ENCODE peak calls at places on chromosomes 3 and 15, in ten cellular contexts. M, U, S, N, X, O, T, Q, G and K are unnamed samples.

GRCh38 chr3:12154151-12154550 is 4.6 kb downstream of the TIMP4 start:
- DNase-seq in M (no peak), U (no peak), S (peak), N (no peak), X (no peak), O (no peak), T (no peak), Q (no peak), G (no peak), K (no peak)

GRCh38 chr3:127541320-127541719 is 49.2 kb downstream of the TPRA1 start:
- DNase-seq in M (no peak), U (no peak), S (no peak), N (no peak), X (no peak), O (no peak), T (no peak), Q (no peak), G (no peak), K (no peak)

GRCh38 chr3:18572809-18573208 is 147.7 kb upstream of the SATB1 start:
- DNase-seq in M (no peak), U (no peak), S (no peak), N (no peak), X (no peak), O (no peak), T (no peak), Q (no peak), G (no peak), K (no peak)

GRCh38 chr15:100204771-100205170 is 137.0 kb downstream of the ADAMTS17 start:
- DNase-seq in M (no peak), U (no peak), S (no peak), N (no peak), X (no peak), O (no peak), T (no peak), Q (no peak), G (no peak), K (no peak)

GRCh38 chr3:70982700-70983140 is 600.8 kb downstream of the FOXP1 start:
- DNase-seq in M (peak), U (no peak), S (peak), N (no peak), X (peak), O (no peak), T (peak), Q (no peak), G (no peak), K (peak)

GRCh38 chr3:73280751-73281150 is 219.3 kb downstream of the EBLN2 start:
- DNase-seq in M (no peak), U (no peak), S (no peak), N (no peak), X (no peak), O (no peak), T (no peak), Q (no peak), G (no peak), K (no peak)

GRCh38 chr3:12750223-12750622 is 8.8 kb downstream of the TMEM40 start:
- DNase-seq in M (no peak), U (peak), S (peak), N (no peak), X (no peak), O (no peak), T (peak), Q (peak), G (no peak), K (no peak)

GRCh38 chr3:42814246-42814645 is 5.0 kb downstream of the ACKR2 start:
- DNase-seq in M (no peak), U (no peak), S (no peak), N (no peak), X (no peak), O (no peak), T (no peak), Q (no peak), G (no peak), K (no peak)

GRCh38 chr3:32307591-32307990 is 69.1 kb downstream of the CMTM8 start:
- DNase-seq in M (no peak), U (no peak), S (no peak), N (no peak), X (no peak), O (no peak), T (no peak), Q (no peak), G (no peak), K (no peak)

GRCh38 chr15:38477637-38478036 is 23.7 kb downstream of the FAM98B start:
- DNase-seq in M (no peak), U (no peak), S (no peak), N (no peak), X (no peak), O (no peak), T (no peak), Q (no peak), G (no peak), K (no peak)

GRCh38 chr15:38266247-38266996 is 13.8 kb downstream of the SPRED1 start:
- DNase-seq in M (no peak), U (no peak), S (peak), N (no peak), X (no peak), O (no peak), T (peak), Q (no peak), G (no peak), K (no peak)

GRCh38 chr3:185402561-185402960 is 39.6 kb downstream of the MAP3K13 start:
- DNase-seq in M (no peak), U (peak), S (peak), N (no peak), X (no peak), O (no peak), T (peak), Q (no peak), G (no peak), K (no peak)

GRCh38 chr3:45870099-45870498 is 16.2 kb upstream of the CCR9 start:
- DNase-seq in M (no peak), U (no peak), S (no peak), N (peak), X (no peak), O (no peak), T (no peak), Q (no peak), G (no peak), K (no peak)

GRCh38 chr15:69976366-69976994 is 121.2 kb downstream of the TLE3 start:
- DNase-seq in M (no peak), U (no peak), S (peak), N (peak), X (no peak), O (peak), T (peak), Q (no peak), G (no peak), K (peak)

GRCh38 chr3:180912304-180913226 is at the start of gene FXR1:
- DNase-seq in M (peak), U (peak), S (peak), N (peak), X (peak), O (peak), T (peak), Q (peak), G (peak), K (peak)

GRCh38 chr15:47717036-47717611 is at the start of gene SEMA6D:
- DNase-seq in M (peak), U (peak), S (peak), N (no peak), X (peak), O (peak), T (peak), Q (peak), G (no peak), K (peak)

GRCh38 chr15:63048986-63049665 is 6.6 kb downstream of the TPM1 start:
- DNase-seq in M (no peak), U (no peak), S (peak), N (peak), X (no peak), O (peak), T (peak), Q (peak), G (no peak), K (peak)

GRCh38 chr15:64730151-64730550 is 45.2 kb downstream of the RBPMS2 start:
- DNase-seq in M (no peak), U (no peak), S (no peak), N (no peak), X (no peak), O (no peak), T (no peak), Q (no peak), G (no peak), K (no peak)

GRCh38 chr3:150183619-150184425 is 213.1 kb upstream of the PFN2 start:
- DNase-seq in M (peak), U (peak), S (peak), N (no peak), X (peak), O (peak), T (peak), Q (peak), G (no peak), K (peak)
- TF ChIP-seq CTCF in M (peak), U (peak), S (peak), N (peak), X (peak), O (peak), T (peak), Q (peak), G (peak), K (no peak)

GRCh38 chr3:44114142-44114541 is 127.5 kb upstream of the TOPAZ1 start:
- DNase-seq in M (no peak), U (no peak), S (no peak), N (no peak), X (no peak), O (peak), T (peak), Q (no peak), G (no peak), K (peak)
- TF ChIP-seq CTCF in M (no peak), U (peak), S (peak), N (no peak), X (peak), O (peak), T (peak), Q (peak), G (no peak), K (peak)

GRCh38 chr3:143040264-143040879 is 39.0 kb downstream of the U2SURP start:
- DNase-seq in M (no peak), U (no peak), S (peak), N (no peak), X (no peak), O (no peak), T (peak), Q (no peak), G (no peak), K (no peak)
- TF ChIP-seq CTCF in M (no peak), U (peak), S (peak), N (peak), X (peak), O (peak), T (peak), Q (peak), G (no peak), K (peak)

GRCh38 chr3:194925614-194926013 is 239.9 kb downstream of the FAM43A start:
- DNase-seq in M (no peak), U (no peak), S (no peak), N (no peak), X (no peak), O (no peak), T (no peak), Q (no peak), G (no peak), K (no peak)

GRCh38 chr3:194930439-194931204 is 244.9 kb downstream of the FAM43A start:
- DNase-seq in M (no peak), U (peak), S (peak), N (no peak), X (no peak), O (no peak), T (peak), Q (no peak), G (no peak), K (peak)

GRCh38 chr3:194928183-194928736 is 242.6 kb downstream of the FAM43A start:
- DNase-seq in M (no peak), U (peak), S (peak), N (no peak), X (no peak), O (no peak), T (peak), Q (no peak), G (no peak), K (no peak)

GRCh38 chr3:194931366-194931765 is 245.7 kb downstream of the FAM43A start:
- DNase-seq in M (no peak), U (no peak), S (no peak), N (no peak), X (no peak), O (no peak), T (peak), Q (no peak), G (no peak), K (no peak)

DNA sequence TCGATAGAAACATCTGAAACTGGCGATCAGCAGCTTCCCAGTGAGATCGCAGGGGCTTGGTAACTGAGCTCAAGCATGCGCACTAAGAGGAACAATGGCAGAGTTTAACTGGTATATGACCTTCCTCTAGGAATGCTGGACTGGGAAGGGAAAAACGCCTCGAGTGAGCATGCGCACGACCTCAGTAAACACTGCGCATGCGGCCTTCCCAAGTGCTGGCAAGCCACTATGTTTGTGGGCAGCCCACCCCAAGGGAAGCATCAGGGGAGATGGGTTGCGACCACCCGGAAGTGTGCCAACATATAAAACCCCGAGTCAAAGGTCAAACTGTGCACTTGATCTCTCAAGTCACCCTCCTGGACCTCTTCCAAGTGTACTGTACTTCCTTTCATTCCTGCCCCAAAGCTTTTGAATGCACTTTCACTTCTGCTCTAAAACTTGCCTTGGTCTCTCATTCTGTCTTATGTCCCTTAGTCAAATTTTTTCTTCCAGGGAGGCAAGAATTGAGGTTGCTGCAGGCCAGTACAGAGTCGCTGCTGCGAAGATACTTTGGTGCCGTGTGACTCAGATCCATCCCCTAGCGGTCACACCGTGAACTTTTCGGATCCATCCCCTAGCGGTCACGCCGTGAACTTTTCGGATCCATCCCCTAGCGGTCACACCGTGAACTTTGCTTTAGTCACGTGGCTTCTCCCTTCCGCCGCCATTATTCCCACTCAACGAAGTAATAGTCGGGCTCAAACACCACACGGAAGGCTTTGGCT is 243.3 kb downstream of the FAM43A start:
- DNase-seq in M (no peak), U (no peak), S (no peak), N (no peak), X (no peak), O (peak), T (no peak), Q (no peak), G (no peak), K (peak)
- TF ChIP-seq CTCF in M (peak), U (peak), S (peak), N (no peak), X (no peak), O (peak), T (peak), Q (no peak), G (peak), K (peak)

GRCh38 chr15:66789029-66790025 is 87.3 kb downstream of the SMAD6 start:
- DNase-seq in M (no peak), U (peak), S (peak), N (no peak), X (no peak), O (peak), T (peak), Q (no peak), G (no peak), K (no peak)
- TF ChIP-seq CTCF in M (peak), U (peak), S (peak), N (no peak), X (peak), O (peak), T (peak), Q (peak), G (peak), K (no peak)

GRCh38 chr3:188792788-188793187 is 379.0 kb upstream of the TPRG1 start:
- DNase-seq in M (no peak), U (no peak), S (peak), N (no peak), X (no peak), O (peak), T (peak), Q (peak), G (no peak), K (peak)
- TF ChIP-seq CTCF in M (peak), U (peak), S (peak), N (no peak), X (no peak), O (peak), T (peak), Q (peak), G (no peak), K (no peak)

DNA sequence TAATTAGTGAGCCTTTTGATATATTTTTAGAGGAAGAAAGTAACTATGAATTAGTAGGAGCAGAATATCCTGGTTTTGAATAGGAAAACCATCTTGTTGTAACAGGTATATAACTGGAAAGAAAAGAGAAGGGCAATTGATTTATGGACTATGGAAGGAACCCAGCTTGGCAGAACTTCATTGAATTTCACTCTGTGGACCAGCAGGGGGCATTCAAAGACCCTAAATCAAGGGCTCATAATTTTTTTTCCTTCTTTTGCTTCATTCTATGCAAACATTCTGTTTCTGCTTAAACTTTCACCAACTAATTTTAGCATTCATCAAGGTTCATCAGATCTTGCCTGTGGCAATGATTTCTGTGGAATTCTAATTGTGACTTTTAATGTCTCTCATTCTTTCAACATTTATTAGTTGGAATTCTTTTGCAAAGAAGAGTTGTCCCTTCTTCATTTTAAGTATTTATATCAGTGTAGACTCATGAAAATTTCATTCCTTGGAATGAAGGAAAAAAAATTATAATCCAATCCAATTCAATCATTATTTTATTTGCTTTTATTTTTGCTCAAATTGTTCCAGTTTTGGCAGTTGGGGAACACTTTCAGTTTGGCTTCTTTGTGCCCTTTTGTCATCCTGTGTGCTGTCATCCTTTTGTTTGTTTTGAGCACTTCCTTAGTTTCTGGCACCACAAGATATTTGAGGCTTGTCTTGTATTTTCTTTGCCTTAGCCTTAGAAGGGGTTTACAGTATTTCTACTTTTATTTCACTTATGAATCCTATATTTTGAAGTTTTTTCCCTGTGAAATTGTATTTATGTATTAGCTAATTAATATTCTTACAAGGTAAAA is 30.4 kb downstream of the NXPE3 start:
- DNase-seq in M (no peak), U (no peak), S (peak), N (no peak), X (no peak), O (no peak), T (peak), Q (no peak), G (no peak), K (peak)
- TF ChIP-seq CTCF in M (peak), U (peak), S (peak), N (peak), X (peak), O (peak), T (peak), Q (peak), G (peak), K (peak)

GRCh38 chr3:10417849-10418248 is 87.5 kb downstream of the ATP2B2 start:
- DNase-seq in M (no peak), U (no peak), S (peak), N (no peak), X (peak), O (no peak), T (peak), Q (no peak), G (no peak), K (no peak)
- TF ChIP-seq CTCF in M (no peak), U (peak), S (peak), N (no peak), X (peak), O (peak), T (peak), Q (no peak), G (no peak), K (no peak)

DNA sequence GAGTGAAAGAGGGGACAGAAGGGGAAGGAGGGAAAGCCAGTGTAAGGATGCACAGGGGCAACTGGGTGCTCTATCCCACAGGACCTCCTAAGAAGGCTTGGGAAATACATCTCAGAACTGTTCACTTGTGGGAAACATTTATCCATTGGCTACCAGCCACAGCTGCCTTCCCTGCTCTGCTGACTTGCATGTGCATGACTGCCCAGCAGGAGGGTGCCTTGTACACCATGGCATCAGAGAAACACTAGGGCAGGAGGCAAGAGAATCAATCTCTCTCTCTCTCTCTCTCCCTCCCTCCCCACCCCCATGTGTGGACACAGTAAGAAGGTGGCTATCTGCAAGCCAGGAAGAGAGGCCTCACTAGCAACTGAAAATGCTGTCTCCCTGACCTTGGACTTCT is 62.9 kb upstream of the ZBTB38 start:
- DNase-seq in M (no peak), U (no peak), S (peak), N (no peak), X (peak), O (no peak), T (peak), Q (no peak), G (no peak), K (no peak)
- TF ChIP-seq CTCF in M (no peak), U (peak), S (peak), N (no peak), X (no peak), O (no peak), T (peak), Q (no peak), G (no peak), K (no peak)